ENCODE peak calls at places on chromosomes 1 and 21, in ten cellular contexts. One of them, this sample, is unnamed.

GRCh38 chr1:177505905-177506590 is 335.3 kb downstream of the BRINP2 start:
- DNase-seq in fibroblast of lung: peak
- DNase-seq in mucosa of gallbladder: no peak
- DNase-seq in RWPE1: peak
- DNase-seq in endodermal cell: no peak
- DNase-seq in activated B cell treated with CpG ODN at 0.5 μM for 24 hours: no peak
- DNase-seq in stimulated activated CD4-positive, alpha-beta T cell treated with anti-CD3 and anti-CD28 coated beads, Interleukin-4, amount 100 ng/mL, for 48 hours: no peak
- DNase-seq in lung microvascular endothelial cell: peak
- DNase-seq in ELR: peak
- DNase-seq in HTR-8/SVneo: no peak
- DNase-seq in this sample: no peak

GRCh38 chr1:230423261-230423660 is 2.9 kb downstream of the PGBD5 start:
- DNase-seq in HTR-8/SVneo: no peak
- DNase-seq in mucosa of gallbladder: no peak
- DNase-seq in endodermal cell: no peak
- DNase-seq in activated B cell treated with CpG ODN at 0.5 μM for 24 hours: no peak
- DNase-seq in lung microvascular endothelial cell: no peak
- DNase-seq in stimulated activated CD4-positive, alpha-beta T cell treated with anti-CD3 and anti-CD28 coated beads, Interleukin-4, amount 100 ng/mL, for 48 hours: no peak
- DNase-seq in fibroblast of lung: no peak
- DNase-seq in ELR: no peak
- DNase-seq in RWPE1: no peak
- DNase-seq in this sample: no peak

GRCh38 chr1:1678581-1679380 is 13.8 kb downstream of the SLC35E2B start:
- DNase-seq in HTR-8/SVneo: no peak
- DNase-seq in mucosa of gallbladder: peak
- DNase-seq in endodermal cell: peak
- DNase-seq in stimulated activated CD4-positive, alpha-beta T cell treated with anti-CD3 and anti-CD28 coated beads, Interleukin-4, amount 100 ng/mL, for 48 hours: no peak
- DNase-seq in RWPE1: no peak
- DNase-seq in lung microvascular endothelial cell: no peak
- DNase-seq in activated B cell treated with CpG ODN at 0.5 μM for 24 hours: peak
- DNase-seq in ELR: peak
- DNase-seq in fibroblast of lung: no peak
- DNase-seq in this sample: no peak

GRCh38 chr1:170261669-170262068 is 115.9 kb downstream of the NTMT2 start:
- DNase-seq in fibroblast of lung: peak
- DNase-seq in RWPE1: no peak
- DNase-seq in endodermal cell: no peak
- DNase-seq in activated B cell treated with CpG ODN at 0.5 μM for 24 hours: no peak
- DNase-seq in stimulated activated CD4-positive, alpha-beta T cell treated with anti-CD3 and anti-CD28 coated beads, Interleukin-4, amount 100 ng/mL, for 48 hours: no peak
- DNase-seq in HTR-8/SVneo: no peak
- DNase-seq in mucosa of gallbladder: no peak
- DNase-seq in ELR: no peak
- DNase-seq in lung microvascular endothelial cell: no peak
- DNase-seq in this sample: no peak

GRCh38 chr1:111565079-111565478 is 54.5 kb upstream of the RAP1A start:
- DNase-seq in lung microvascular endothelial cell: no peak
- DNase-seq in ELR: peak
- DNase-seq in fibroblast of lung: peak
- DNase-seq in stimulated activated CD4-positive, alpha-beta T cell treated with anti-CD3 and anti-CD28 coated beads, Interleukin-4, amount 100 ng/mL, for 48 hours: no peak
- DNase-seq in RWPE1: no peak
- DNase-seq in HTR-8/SVneo: no peak
- DNase-seq in mucosa of gallbladder: no peak
- DNase-seq in endodermal cell: no peak
- DNase-seq in activated B cell treated with CpG ODN at 0.5 μM for 24 hours: no peak
- DNase-seq in this sample: peak

GRCh38 chr1:17377325-17377953 is 5.4 kb downstream of the PADI6 start:
- DNase-seq in fibroblast of lung: no peak
- DNase-seq in HTR-8/SVneo: no peak
- DNase-seq in mucosa of gallbladder: no peak
- DNase-seq in RWPE1: no peak
- DNase-seq in endodermal cell: peak
- DNase-seq in lung microvascular endothelial cell: no peak
- DNase-seq in activated B cell treated with CpG ODN at 0.5 μM for 24 hours: no peak
- DNase-seq in stimulated activated CD4-positive, alpha-beta T cell treated with anti-CD3 and anti-CD28 coated beads, Interleukin-4, amount 100 ng/mL, for 48 hours: no peak
- DNase-seq in ELR: no peak
- DNase-seq in this sample: no peak

GRCh38 chr1:153881764-153882163 is 41.0 kb downstream of the GATAD2B start:
- DNase-seq in ELR: peak
- DNase-seq in lung microvascular endothelial cell: peak
- DNase-seq in activated B cell treated with CpG ODN at 0.5 μM for 24 hours: no peak
- DNase-seq in endodermal cell: no peak
- DNase-seq in HTR-8/SVneo: no peak
- DNase-seq in RWPE1: no peak
- DNase-seq in stimulated activated CD4-positive, alpha-beta T cell treated with anti-CD3 and anti-CD28 coated beads, Interleukin-4, amount 100 ng/mL, for 48 hours: no peak
- DNase-seq in mucosa of gallbladder: no peak
- DNase-seq in fibroblast of lung: peak
- DNase-seq in this sample: peak

GRCh38 chr21:45977396-45977795 is 4.2 kb upstream of the COL6A1 start:
- DNase-seq in RWPE1: no peak
- DNase-seq in endodermal cell: peak
- DNase-seq in fibroblast of lung: no peak
- DNase-seq in mucosa of gallbladder: peak
- DNase-seq in activated B cell treated with CpG ODN at 0.5 μM for 24 hours: no peak
- DNase-seq in stimulated activated CD4-positive, alpha-beta T cell treated with anti-CD3 and anti-CD28 coated beads, Interleukin-4, amount 100 ng/mL, for 48 hours: no peak
- DNase-seq in HTR-8/SVneo: no peak
- DNase-seq in ELR: no peak
- DNase-seq in lung microvascular endothelial cell: no peak
- DNase-seq in this sample: no peak

GRCh38 chr1:53685272-53686051 is 53.5 kb downstream of the GLIS1 start:
- DNase-seq in fibroblast of lung: peak
- DNase-seq in RWPE1: no peak
- DNase-seq in stimulated activated CD4-positive, alpha-beta T cell treated with anti-CD3 and anti-CD28 coated beads, Interleukin-4, amount 100 ng/mL, for 48 hours: no peak
- DNase-seq in mucosa of gallbladder: no peak
- DNase-seq in activated B cell treated with CpG ODN at 0.5 μM for 24 hours: no peak
- DNase-seq in endodermal cell: peak
- DNase-seq in lung microvascular endothelial cell: no peak
- DNase-seq in ELR: no peak
- DNase-seq in HTR-8/SVneo: peak
- DNase-seq in this sample: no peak

GRCh38 chr1:195956845-195957244 is 651.4 kb downstream of the KCNT2 start:
- DNase-seq in stimulated activated CD4-positive, alpha-beta T cell treated with anti-CD3 and anti-CD28 coated beads, Interleukin-4, amount 100 ng/mL, for 48 hours: no peak
- DNase-seq in RWPE1: no peak
- DNase-seq in ELR: no peak
- DNase-seq in endodermal cell: no peak
- DNase-seq in mucosa of gallbladder: no peak
- DNase-seq in fibroblast of lung: no peak
- DNase-seq in HTR-8/SVneo: no peak
- DNase-seq in lung microvascular endothelial cell: no peak
- DNase-seq in activated B cell treated with CpG ODN at 0.5 μM for 24 hours: no peak
- DNase-seq in this sample: no peak

GRCh38 chr21:33433425-33434114 is 30.4 kb downstream of the IFNGR2 start:
- DNase-seq in fibroblast of lung: no peak
- DNase-seq in ELR: no peak
- DNase-seq in activated B cell treated with CpG ODN at 0.5 μM for 24 hours: no peak
- DNase-seq in stimulated activated CD4-positive, alpha-beta T cell treated with anti-CD3 and anti-CD28 coated beads, Interleukin-4, amount 100 ng/mL, for 48 hours: no peak
- DNase-seq in mucosa of gallbladder: peak
- DNase-seq in RWPE1: no peak
- DNase-seq in endodermal cell: no peak
- DNase-seq in HTR-8/SVneo: no peak
- DNase-seq in lung microvascular endothelial cell: no peak
- DNase-seq in this sample: peak

GRCh38 chr1:107139833-107140702 is 771 bp upstream of the NTNG1 start:
- DNase-seq in ELR: peak
- DNase-seq in fibroblast of lung: peak
- DNase-seq in lung microvascular endothelial cell: peak
- DNase-seq in mucosa of gallbladder: no peak
- DNase-seq in RWPE1: no peak
- DNase-seq in stimulated activated CD4-positive, alpha-beta T cell treated with anti-CD3 and anti-CD28 coated beads, Interleukin-4, amount 100 ng/mL, for 48 hours: no peak
- DNase-seq in endodermal cell: peak
- DNase-seq in HTR-8/SVneo: no peak
- DNase-seq in activated B cell treated with CpG ODN at 0.5 μM for 24 hours: peak
- DNase-seq in this sample: no peak

GRCh38 chr1:41385398-41386189 is 24.4 kb downstream of the FOXO6 start:
- DNase-seq in HTR-8/SVneo: no peak
- DNase-seq in fibroblast of lung: no peak
- DNase-seq in RWPE1: no peak
- DNase-seq in activated B cell treated with CpG ODN at 0.5 μM for 24 hours: no peak
- DNase-seq in stimulated activated CD4-positive, alpha-beta T cell treated with anti-CD3 and anti-CD28 coated beads, Interleukin-4, amount 100 ng/mL, for 48 hours: no peak
- DNase-seq in mucosa of gallbladder: no peak
- DNase-seq in lung microvascular endothelial cell: no peak
- DNase-seq in ELR: no peak
- DNase-seq in endodermal cell: no peak
- DNase-seq in this sample: no peak

GRCh38 chr1:196651079-196651478 is 764 bp upstream of the CFH start:
- DNase-seq in mucosa of gallbladder: no peak
- DNase-seq in HTR-8/SVneo: no peak
- DNase-seq in endodermal cell: no peak
- DNase-seq in RWPE1: no peak
- DNase-seq in fibroblast of lung: no peak
- DNase-seq in activated B cell treated with CpG ODN at 0.5 μM for 24 hours: no peak
- DNase-seq in lung microvascular endothelial cell: no peak
- DNase-seq in stimulated activated CD4-positive, alpha-beta T cell treated with anti-CD3 and anti-CD28 coated beads, Interleukin-4, amount 100 ng/mL, for 48 hours: no peak
- DNase-seq in ELR: no peak
- DNase-seq in this sample: no peak

GRCh38 chr21:36188081-36188681 is 31.6 kb downstream of the DOP1B start:
- DNase-seq in stimulated activated CD4-positive, alpha-beta T cell treated with anti-CD3 and anti-CD28 coated beads, Interleukin-4, amount 100 ng/mL, for 48 hours: no peak
- DNase-seq in ELR: no peak
- DNase-seq in endodermal cell: no peak
- DNase-seq in RWPE1: no peak
- DNase-seq in HTR-8/SVneo: no peak
- DNase-seq in fibroblast of lung: no peak
- DNase-seq in activated B cell treated with CpG ODN at 0.5 μM for 24 hours: no peak
- DNase-seq in mucosa of gallbladder: peak
- DNase-seq in lung microvascular endothelial cell: no peak
- DNase-seq in this sample: no peak

GRCh38 chr1:20380616-20381035 is 90.0 kb downstream of the VWA5B1 start:
- DNase-seq in activated B cell treated with CpG ODN at 0.5 μM for 24 hours: no peak
- DNase-seq in fibroblast of lung: peak
- DNase-seq in mucosa of gallbladder: no peak
- DNase-seq in HTR-8/SVneo: no peak
- DNase-seq in stimulated activated CD4-positive, alpha-beta T cell treated with anti-CD3 and anti-CD28 coated beads, Interleukin-4, amount 100 ng/mL, for 48 hours: no peak
- DNase-seq in endodermal cell: no peak
- DNase-seq in RWPE1: peak
- DNase-seq in ELR: peak
- DNase-seq in lung microvascular endothelial cell: peak
- DNase-seq in this sample: no peak

GRCh38 chr1:116514708-116515525 is 55.9 kb downstream of the CD58 start:
- DNase-seq in activated B cell treated with CpG ODN at 0.5 μM for 24 hours: no peak
- DNase-seq in lung microvascular endothelial cell: no peak
- DNase-seq in fibroblast of lung: no peak
- DNase-seq in HTR-8/SVneo: no peak
- DNase-seq in mucosa of gallbladder: no peak
- DNase-seq in RWPE1: no peak
- DNase-seq in endodermal cell: no peak
- DNase-seq in ELR: peak
- DNase-seq in stimulated activated CD4-positive, alpha-beta T cell treated with anti-CD3 and anti-CD28 coated beads, Interleukin-4, amount 100 ng/mL, for 48 hours: peak
- DNase-seq in this sample: no peak

GRCh38 chr21:26909972-26910371 is 56.9 kb downstream of the ADAMTS5 start:
- DNase-seq in mucosa of gallbladder: no peak
- DNase-seq in HTR-8/SVneo: peak
- DNase-seq in ELR: peak
- DNase-seq in lung microvascular endothelial cell: no peak
- DNase-seq in fibroblast of lung: peak
- DNase-seq in stimulated activated CD4-positive, alpha-beta T cell treated with anti-CD3 and anti-CD28 coated beads, Interleukin-4, amount 100 ng/mL, for 48 hours: no peak
- DNase-seq in endodermal cell: peak
- DNase-seq in activated B cell treated with CpG ODN at 0.5 μM for 24 hours: no peak
- DNase-seq in RWPE1: no peak
- DNase-seq in this sample: peak

GRCh38 chr1:241990040-241990439 is 8.9 kb downstream of the MAP1LC3C start:
- DNase-seq in stimulated activated CD4-positive, alpha-beta T cell treated with anti-CD3 and anti-CD28 coated beads, Interleukin-4, amount 100 ng/mL, for 48 hours: no peak
- DNase-seq in HTR-8/SVneo: peak
- DNase-seq in lung microvascular endothelial cell: peak
- DNase-seq in fibroblast of lung: peak
- DNase-seq in RWPE1: peak
- DNase-seq in ELR: peak
- DNase-seq in mucosa of gallbladder: peak
- DNase-seq in endodermal cell: peak
- DNase-seq in activated B cell treated with CpG ODN at 0.5 μM for 24 hours: no peak
- DNase-seq in this sample: no peak

GRCh38 chr1:234114648-234115307 is 210.3 kb downstream of the SLC35F3 start:
- DNase-seq in RWPE1: peak
- DNase-seq in mucosa of gallbladder: peak
- DNase-seq in fibroblast of lung: peak
- DNase-seq in stimulated activated CD4-positive, alpha-beta T cell treated with anti-CD3 and anti-CD28 coated beads, Interleukin-4, amount 100 ng/mL, for 48 hours: peak
- DNase-seq in HTR-8/SVneo: peak
- DNase-seq in ELR: peak
- DNase-seq in endodermal cell: peak
- DNase-seq in activated B cell treated with CpG ODN at 0.5 μM for 24 hours: no peak
- DNase-seq in lung microvascular endothelial cell: peak
- DNase-seq in this sample: peak

GRCh38 chr1:59924653-59925052 is 1.9 kb downstream of the CYP2J2 start:
- DNase-seq in HTR-8/SVneo: no peak
- DNase-seq in lung microvascular endothelial cell: no peak
- DNase-seq in ELR: no peak
- DNase-seq in stimulated activated CD4-positive, alpha-beta T cell treated with anti-CD3 and anti-CD28 coated beads, Interleukin-4, amount 100 ng/mL, for 48 hours: no peak
- DNase-seq in RWPE1: no peak
- DNase-seq in fibroblast of lung: no peak
- DNase-seq in activated B cell treated with CpG ODN at 0.5 μM for 24 hours: no peak
- DNase-seq in mucosa of gallbladder: no peak
- DNase-seq in endodermal cell: no peak
- DNase-seq in this sample: no peak

GRCh38 chr1:226485192-226485591 is 63.4 kb upstream of the STUM start:
- DNase-seq in HTR-8/SVneo: no peak
- DNase-seq in stimulated activated CD4-positive, alpha-beta T cell treated with anti-CD3 and anti-CD28 coated beads, Interleukin-4, amount 100 ng/mL, for 48 hours: no peak
- DNase-seq in lung microvascular endothelial cell: no peak
- DNase-seq in mucosa of gallbladder: no peak
- DNase-seq in activated B cell treated with CpG ODN at 0.5 μM for 24 hours: no peak
- DNase-seq in ELR: no peak
- DNase-seq in RWPE1: no peak
- DNase-seq in endodermal cell: no peak
- DNase-seq in fibroblast of lung: no peak
- DNase-seq in this sample: no peak

GRCh38 chr1:11280719-11281376 is 7.8 kb downstream of the UBIAD1 start:
- DNase-seq in RWPE1: no peak
- DNase-seq in ELR: no peak
- DNase-seq in stimulated activated CD4-positive, alpha-beta T cell treated with anti-CD3 and anti-CD28 coated beads, Interleukin-4, amount 100 ng/mL, for 48 hours: no peak
- DNase-seq in lung microvascular endothelial cell: peak
- DNase-seq in endodermal cell: no peak
- DNase-seq in fibroblast of lung: no peak
- DNase-seq in activated B cell treated with CpG ODN at 0.5 μM for 24 hours: peak
- DNase-seq in mucosa of gallbladder: no peak
- DNase-seq in HTR-8/SVneo: no peak
- DNase-seq in this sample: no peak

GRCh38 chr1:78177708-78178270 is 132.0 kb downstream of the GIPC2 start:
- DNase-seq in lung microvascular endothelial cell: no peak
- DNase-seq in HTR-8/SVneo: no peak
- DNase-seq in fibroblast of lung: no peak
- DNase-seq in mucosa of gallbladder: no peak
- DNase-seq in endodermal cell: no peak
- DNase-seq in RWPE1: no peak
- DNase-seq in activated B cell treated with CpG ODN at 0.5 μM for 24 hours: no peak
- DNase-seq in ELR: no peak
- DNase-seq in stimulated activated CD4-positive, alpha-beta T cell treated with anti-CD3 and anti-CD28 coated beads, Interleukin-4, amount 100 ng/mL, for 48 hours: no peak
- DNase-seq in this sample: no peak

GRCh38 chr1:115976900-115977480 is 677 bp downstream of the SLC22A15 start:
- DNase-seq in activated B cell treated with CpG ODN at 0.5 μM for 24 hours: no peak
- DNase-seq in HTR-8/SVneo: no peak
- DNase-seq in stimulated activated CD4-positive, alpha-beta T cell treated with anti-CD3 and anti-CD28 coated beads, Interleukin-4, amount 100 ng/mL, for 48 hours: no peak
- DNase-seq in lung microvascular endothelial cell: no peak
- DNase-seq in RWPE1: peak
- DNase-seq in endodermal cell: no peak
- DNase-seq in ELR: no peak
- DNase-seq in mucosa of gallbladder: no peak
- DNase-seq in fibroblast of lung: peak
- DNase-seq in this sample: no peak

GRCh38 chr1:103788377-103788776 is 38.7 kb downstream of the AMY1C start:
- DNase-seq in RWPE1: no peak
- DNase-seq in ELR: peak
- DNase-seq in stimulated activated CD4-positive, alpha-beta T cell treated with anti-CD3 and anti-CD28 coated beads, Interleukin-4, amount 100 ng/mL, for 48 hours: no peak
- DNase-seq in activated B cell treated with CpG ODN at 0.5 μM for 24 hours: no peak
- DNase-seq in endodermal cell: no peak
- DNase-seq in mucosa of gallbladder: no peak
- DNase-seq in HTR-8/SVneo: no peak
- DNase-seq in fibroblast of lung: peak
- DNase-seq in lung microvascular endothelial cell: no peak
- DNase-seq in this sample: peak

GRCh38 chr1:233390842-233391241 is 63.3 kb downstream of the MAP3K21 start:
- DNase-seq in RWPE1: no peak
- DNase-seq in HTR-8/SVneo: no peak
- DNase-seq in ELR: no peak
- DNase-seq in lung microvascular endothelial cell: no peak
- DNase-seq in mucosa of gallbladder: no peak
- DNase-seq in stimulated activated CD4-positive, alpha-beta T cell treated with anti-CD3 and anti-CD28 coated beads, Interleukin-4, amount 100 ng/mL, for 48 hours: no peak
- DNase-seq in endodermal cell: no peak
- DNase-seq in fibroblast of lung: no peak
- DNase-seq in activated B cell treated with CpG ODN at 0.5 μM for 24 hours: no peak
- DNase-seq in this sample: no peak

GRCh38 chr1:165371588-165372235 is 15.2 kb upstream of the LMX1A start:
- DNase-seq in HTR-8/SVneo: no peak
- DNase-seq in ELR: no peak
- DNase-seq in endodermal cell: no peak
- DNase-seq in lung microvascular endothelial cell: no peak
- DNase-seq in activated B cell treated with CpG ODN at 0.5 μM for 24 hours: no peak
- DNase-seq in fibroblast of lung: no peak
- DNase-seq in RWPE1: no peak
- DNase-seq in stimulated activated CD4-positive, alpha-beta T cell treated with anti-CD3 and anti-CD28 coated beads, Interleukin-4, amount 100 ng/mL, for 48 hours: no peak
- DNase-seq in mucosa of gallbladder: no peak
- DNase-seq in this sample: no peak

This sample was measured in SK-MEL-5.